ENCODE peak calls at places on chromosomes 2 and 18, in ten cellular contexts. O is mesenchymal stem cell; S is CD4-positive, CD25-positive, alpha-beta regulatory T cell; U is keratinocyte; A is cardiac muscle cell; C is K562; P is tibial artery; D is pancreas; V is kidney; W is astrocyte. Q is an unnamed sample.
A peak's percentile ranks its signal among the peaks of the same experiment; 100 is the strongest.

GRCh38 chr2:150517951-150518680 is 30.6 kb upstream of the RND3 start:
- DNase-seq in O (peak; percentile 66), S (no peak), U (no peak), A (no peak), C (no peak), P (no peak), D (no peak), V (no peak), W (peak; percentile 63), Q (no peak)

GRCh38 chr18:74715865-74716712 is 118.4 kb downstream of the ZNF407 start:
- DNase-seq in O (no peak), S (no peak), U (no peak), A (no peak), C (no peak), P (no peak), D (no peak), V (no peak), W (no peak), Q (no peak)

GRCh38 chr2:149579972-149580882 is 7.3 kb downstream of the MMADHC start:
- DNase-seq in O (peak; percentile 76), S (no peak), U (no peak), A (no peak), C (no peak), P (no peak), D (no peak), V (no peak), W (no peak), Q (no peak)

GRCh38 chr2:217058791-217059755 is 199.2 kb upstream of the TNP1 start:
- DNase-seq in O (no peak), S (no peak), U (no peak), A (no peak), C (no peak), P (no peak), D (no peak), V (no peak), W (no peak), Q (no peak)

GRCh38 chr18:36899289-36899688 is 70.4 kb downstream of the KIAA1328 start:
- DNase-seq in O (no peak), S (no peak), U (peak; percentile 23), A (no peak), C (peak; percentile 56), P (no peak), D (no peak), V (no peak), W (no peak), Q (no peak)

GRCh38 chr2:224009605-224010330 is 29.3 kb downstream of the SERPINE2 start:
- DNase-seq in O (peak; percentile 58), S (no peak), U (no peak), A (no peak), C (no peak), P (no peak), D (no peak), V (no peak), W (peak; percentile 38), Q (no peak)

GRCh38 chr18:3458378-3458777 is 8.4 kb downstream of the TGIF1 start:
- DNase-seq in O (peak; percentile 67), S (no peak), U (no peak), A (no peak), C (no peak), P (no peak), D (no peak), V (no peak), W (no peak), Q (no peak)

GRCh38 chr2:98876741-98877140 is 59.3 kb downstream of the CRACDL start:
- DNase-seq in O (no peak), S (no peak), U (no peak), A (no peak), C (no peak), P (no peak), D (no peak), V (no peak), W (peak; percentile 60), Q (no peak)

GRCh38 chr18:70333316-70333715 is 44.5 kb downstream of the SOCS6 start:
- DNase-seq in O (no peak), S (no peak), U (no peak), A (no peak), C (no peak), P (no peak), D (no peak), V (no peak), W (no peak), Q (no peak)

GRCh38 chr2:109239720-109240119 is 110.7 kb downstream of the SH3RF3 start:
- DNase-seq in O (peak; percentile 81), S (no peak), U (no peak), A (no peak), C (no peak), P (no peak), D (no peak), V (no peak), W (peak; percentile 81), Q (peak; percentile 41)

GRCh38 chr18:944440-944839 is 39.8 kb downstream of the ADCYAP1 start:
- DNase-seq in O (peak; percentile 66), S (no peak), U (no peak), A (no peak), C (no peak), P (no peak), D (no peak), V (no peak), W (peak; percentile 96), Q (peak; percentile 66)

GRCh38 chr2:25044990-25045389 is 3.1 kb downstream of the EFR3B start:
- DNase-seq in O (no peak), S (no peak), U (no peak), A (no peak), C (no peak), P (no peak), D (no peak), V (no peak), W (no peak), Q (no peak)

GRCh38 chr18:39751161-39751560 is 2185.6 kb upstream of the CELF4 start:
- DNase-seq in O (no peak), S (no peak), U (no peak), A (no peak), C (no peak), P (no peak), D (no peak), V (no peak), W (peak; percentile 39), Q (no peak)

GRCh38 chr2:230153390-230153976 is 66.3 kb downstream of the SP110 start:
- DNase-seq in O (peak; percentile 41), S (no peak), U (no peak), A (no peak), C (no peak), P (no peak), D (no peak), V (no peak), W (no peak), Q (no peak)

GRCh38 chr2:208039661-208040060 is 14.3 kb upstream of the PLEKHM3 start:
- DNase-seq in O (no peak), S (no peak), U (no peak), A (no peak), C (no peak), P (no peak), D (no peak), V (no peak), W (peak; percentile 32), Q (no peak)

GRCh38 chr2:240868286-240869108 is at the start of gene AGXT:
- DNase-seq in O (no peak), S (no peak), U (no peak), A (peak; percentile 58), C (no peak), P (no peak), D (no peak), V (no peak), W (peak; percentile 6), Q (no peak)
- H3K27ac ChIP-seq in O (no peak within 1 kb of the TSS), S (no peak within 1 kb of the TSS), U (no peak within 1 kb of the TSS), A (peak within 1 kb of the TSS; percentile 43), C (no peak within 1 kb of the TSS), P (no peak within 1 kb of the TSS), D (no peak within 1 kb of the TSS), V (no peak within 1 kb of the TSS), W (no peak within 1 kb of the TSS), Q (no peak within 1 kb of the TSS)

GRCh38 chr2:176138526-176139169 is 9.1 kb downstream of the HOXD8 start:
- DNase-seq in O (no peak), S (no peak), U (no peak), A (no peak), C (no peak), P (peak; percentile 19), D (no peak), V (peak; percentile 64), W (no peak), Q (no peak)
- H3K27ac ChIP-seq in O (no peak overlapping the region), S (no peak overlapping the region), U (no peak overlapping the region), A (no peak overlapping the region), C (no peak overlapping the region), P (peak overlapping the region; percentile 57), D (no peak overlapping the region), V (peak overlapping the region; percentile 97), W (no peak overlapping the region), Q (no peak overlapping the region)

GRCh38 chr18:59697236-59697932 is at the start of gene CCBE1:
- DNase-seq in O (peak; percentile 64), S (no peak), U (no peak), A (peak; percentile 77), C (peak; percentile 63), P (no peak), D (peak; percentile 16), V (peak; percentile 89), W (peak; percentile 58), Q (no peak)
- H3K27ac ChIP-seq in O (no peak within 1 kb of the TSS), S (no peak within 1 kb of the TSS), U (peak within 1 kb of the TSS; percentile 59), A (no peak within 1 kb of the TSS), C (no peak within 1 kb of the TSS), P (no peak within 1 kb of the TSS), D (no peak within 1 kb of the TSS), V (peak within 1 kb of the TSS; percentile 47), W (peak within 1 kb of the TSS; percentile 21), Q (peak within 1 kb of the TSS; percentile 28)

GRCh38 chr2:69585855-69586560 is 57.5 kb downstream of the AAK1 start:
- DNase-seq in O (no peak), S (no peak), U (no peak), A (no peak), C (no peak), P (no peak), D (no peak), V (no peak), W (no peak), Q (no peak)
- H3K27ac ChIP-seq in O (peak overlapping the region; percentile 70), S (no peak overlapping the region), U (no peak overlapping the region), A (no peak overlapping the region), C (no peak overlapping the region), P (no peak overlapping the region), D (no peak overlapping the region), V (peak overlapping the region; percentile 57), W (peak overlapping the region; percentile 15), Q (no peak overlapping the region)

GRCh38 chr2:157841485-157841884 is 34.6 kb downstream of the ACVR1 start:
- DNase-seq in O (no peak), S (no peak), U (no peak), A (no peak), C (no peak), P (no peak), D (no peak), V (no peak), W (no peak), Q (no peak)
- H3K27ac ChIP-seq in O (peak overlapping the region; percentile 89), S (no peak overlapping the region), U (no peak overlapping the region), A (peak overlapping the region; percentile 78), C (no peak overlapping the region), P (peak overlapping the region; percentile 65), D (peak overlapping the region; percentile 28), V (peak overlapping the region; percentile 66), W (no peak overlapping the region), Q (no peak overlapping the region)

GRCh38 chr2:226969412-226969811 is 133.6 kb downstream of the RHBDD1 start:
- DNase-seq in O (no peak), S (no peak), U (no peak), A (no peak), C (no peak), P (no peak), D (no peak), V (no peak), W (peak; percentile 48), Q (no peak)
- H3K27ac ChIP-seq in O (no peak overlapping the region), S (no peak overlapping the region), U (no peak overlapping the region), A (no peak overlapping the region), C (no peak overlapping the region), P (peak overlapping the region; percentile 73), D (no peak overlapping the region), V (no peak overlapping the region), W (no peak overlapping the region), Q (no peak overlapping the region)

GRCh38 chr2:85011747-85012146 is 40.8 kb downstream of the KCMF1 start:
- DNase-seq in O (no peak), S (no peak), U (no peak), A (no peak), C (no peak), P (no peak), D (no peak), V (no peak), W (no peak), Q (no peak)
- H3K27ac ChIP-seq in O (no peak overlapping the region), S (peak overlapping the region; percentile 30), U (no peak overlapping the region), A (no peak overlapping the region), C (no peak overlapping the region), P (no peak overlapping the region), D (no peak overlapping the region), V (no peak overlapping the region), W (no peak overlapping the region), Q (no peak overlapping the region)